ENCODE peak calls at places on chromosomes 3 and 15, in five cellular contexts. S is HFFc6, M is dorsolateral prefrontal cortex, G is esophagus muscularis mucosa, H is PC-3. C is an unnamed sample.

GRCh38 chr15:65969865-65970832 is 100.9 kb downstream of the RAB11A start:
- DNase-seq in S (no peak), M (no peak), G (no peak), H (no peak), C (no peak)

GRCh38 chr15:52559583-52559982 is 9.2 kb downstream of the ARPP19 start:
- DNase-seq in S (peak; percentile 19), M (no peak), G (no peak), H (no peak), C (no peak)

GRCh38 chr3:90055721-90056120 is 948.3 kb downstream of the EPHA3 start:
- DNase-seq in S (no peak), M (no peak), G (no peak), H (no peak), C (no peak)

GRCh38 chr3:196414469-196414868 is 17.8 kb downstream of the UBXN7 start:
- DNase-seq in S (no peak), M (no peak), G (no peak), H (peak; percentile 18), C (no peak)

GRCh38 chr3:169966951-169967915 is 626 bp downstream of the SEC62 start:
- DNase-seq in S (peak; percentile 32), M (peak; percentile 30), G (peak; percentile 93), H (peak; percentile 30), C (peak; percentile 52)

GRCh38 chr3:113660901-113661300 is 35.5 kb downstream of the USF3 start:
- DNase-seq in S (no peak), M (no peak), G (no peak), H (no peak), C (no peak)

GRCh38 chr15:66006986-66007385 is 137.7 kb downstream of the RAB11A start:
- DNase-seq in S (peak; percentile 4), M (no peak), G (no peak), H (peak; percentile 85), C (no peak)

GRCh38 chr3:143529018-143529478 is 319.2 kb downstream of the SLC9A9 start:
- DNase-seq in S (no peak), M (no peak), G (no peak), H (no peak), C (no peak)

DNA sequence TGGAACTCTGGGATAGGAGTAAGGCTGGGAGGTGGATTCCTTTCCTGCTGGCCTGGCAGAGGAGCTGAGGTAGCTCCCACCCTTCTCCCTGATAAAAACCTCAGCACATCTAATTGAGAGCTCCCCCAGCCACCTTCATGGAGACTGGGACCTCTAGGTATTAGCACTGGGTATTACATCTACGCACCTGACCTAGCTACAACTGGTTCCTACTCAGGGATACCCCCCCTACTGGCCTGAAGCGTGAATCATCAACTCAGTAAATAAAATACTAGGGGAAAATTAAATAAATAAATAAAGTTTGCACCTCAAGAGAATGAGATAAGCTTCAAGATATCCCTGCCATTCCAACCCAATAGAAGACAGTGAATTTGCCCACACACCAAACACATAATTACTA is 140.4 kb downstream of the NEK10 start:
- DNase-seq in S (no peak), M (no peak), G (no peak), H (peak; percentile 11), C (no peak)
- TF ChIP-seq CTCF in S (peak; percentile 56), M (no peak), G (no peak), H (peak; percentile 50), C (peak; percentile 26)

DNA sequence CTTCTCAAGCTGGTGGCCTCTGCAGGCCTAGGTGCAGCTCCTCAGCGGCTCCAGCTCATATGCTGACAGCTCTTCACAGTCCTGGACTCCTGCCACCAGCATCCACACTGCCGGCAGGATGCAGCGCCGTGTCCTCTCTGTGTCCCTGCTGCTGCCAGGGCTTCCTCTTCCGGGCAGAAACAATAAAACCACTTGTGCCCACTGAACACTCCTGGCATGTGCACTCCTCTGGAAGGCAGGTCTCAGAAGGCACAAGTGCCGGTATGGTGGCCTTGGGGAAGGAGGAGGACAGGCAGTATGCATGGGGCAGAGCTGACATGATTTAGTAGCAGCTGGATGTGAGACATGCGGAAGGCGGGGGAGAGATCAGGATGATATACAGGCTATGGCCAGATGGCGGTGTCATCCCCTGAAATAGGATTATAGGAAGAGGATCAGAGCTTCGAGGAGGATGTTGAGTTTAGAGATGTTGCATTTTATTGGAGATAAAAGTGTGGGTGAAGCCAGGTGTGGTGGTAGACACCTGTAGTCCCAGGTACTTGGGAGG is 7.5 kb upstream of the MAN2A2 start:
- DNase-seq in S (no peak), M (peak; percentile 80), G (no peak), H (no peak), C (no peak)
- TF ChIP-seq CTCF in S (peak; percentile 23), M (peak; percentile 33), G (no peak), H (peak; percentile 25), C (no peak)

GRCh38 chr15:71573599-71573998 is 236.8 kb upstream of the NR2E3 start:
- DNase-seq in S (no peak), M (no peak), G (no peak), H (no peak), C (no peak)

GRCh38 chr15:71572452-71573053 is 237.8 kb upstream of the NR2E3 start:
- DNase-seq in S (no peak), M (no peak), G (peak; percentile 42), H (peak; percentile 94), C (no peak)

GRCh38 chr15:71571641-71572040 is 238.7 kb upstream of the NR2E3 start:
- DNase-seq in S (no peak), M (no peak), G (no peak), H (no peak), C (no peak)

GRCh38 chr15:71577071-71577470 is 233.3 kb upstream of the NR2E3 start:
- DNase-seq in S (no peak), M (no peak), G (no peak), H (no peak), C (no peak)

GRCh38 chr15:71575474-71576045 is 234.8 kb upstream of the NR2E3 start:
- DNase-seq in S (peak; percentile 28), M (no peak), G (no peak), H (peak; percentile 49), C (no peak)
- TF ChIP-seq CTCF in S (peak; percentile 82), M (no peak), G (peak; percentile 36), H (peak; percentile 79), C (peak; percentile 47)

GRCh38 chr3:171183042-171183441 is 156.5 kb upstream of the SLC2A2 start:
- DNase-seq in S (no peak), M (peak; percentile 63), G (no peak), H (peak; percentile 65), C (no peak)
- TF ChIP-seq CTCF in S (peak; percentile 59), M (peak; percentile 40), G (no peak), H (peak; percentile 70), C (peak; percentile 19)

GRCh38 chr15:70560617-70561328 is 202.6 kb downstream of the UACA start:
- DNase-seq in S (no peak), M (no peak), G (no peak), H (no peak), C (no peak)
- TF ChIP-seq CTCF in S (peak; percentile 50), M (no peak), G (no peak), H (no peak), C (no peak)

GRCh38 chr15:68823561-68823960 is 2.9 kb upstream of the ANP32A start:
- DNase-seq in S (no peak), M (no peak), G (no peak), H (no peak), C (no peak)

GRCh38 chr15:68834356-68834755 is 13.7 kb upstream of the ANP32A start:
- DNase-seq in S (no peak), M (no peak), G (no peak), H (no peak), C (no peak)

GRCh38 chr15:68830141-68830540 is 9.4 kb upstream of the ANP32A start:
- DNase-seq in S (no peak), M (no peak), G (no peak), H (no peak), C (no peak)

GRCh38 chr15:68833734-68834334 is 13.1 kb upstream of the ANP32A start:
- DNase-seq in S (no peak), M (no peak), G (no peak), H (no peak), C (no peak)

GRCh38 chr15:68829068-68829467 is 8.4 kb upstream of the ANP32A start:
- DNase-seq in S (no peak), M (peak; percentile 70), G (no peak), H (peak; percentile 25), C (no peak)
- TF ChIP-seq CTCF in S (peak; percentile 47), M (peak; percentile 47), G (peak; percentile 38), H (peak; percentile 57), C (no peak)